ENCODE peak calls at places on chromosomes 6 and 20, in six cellular contexts. M, J, R, Z, T and G are unnamed samples.

GRCh38 chr6:142481466-142481865 is 179.7 kb downstream of the ADGRG6 start:
- DNase-seq in R (no peak), M (no peak), T (no peak), Z (no peak), J (no peak), G (no peak)

GRCh38 chr6:167827588-167828324 is 1.0 kb downstream of the AFDN start:
- DNase-seq in M (peak; percentile 33), R (peak; percentile 76), Z (peak; percentile 71), J (peak; percentile 49), T (peak; percentile 85), G (peak; percentile 33)

GRCh38 chr6:41519305-41519747 is 26.9 kb upstream of the FOXP4 start:
- DNase-seq in J (no peak), T (no peak), R (no peak), M (no peak), Z (no peak), G (no peak)

GRCh38 chr20:9359561-9360308 is 154.7 kb upstream of the LAMP5 start:
- DNase-seq in T (peak; percentile 77), Z (no peak), M (peak; percentile 79), J (no peak), R (peak; percentile 75), G (peak; percentile 78)

GRCh38 chr6:149864578-149865535 is 698 bp upstream of the LRP11 start:
- DNase-seq in Z (no peak), T (no peak), J (peak; percentile 39), R (peak; percentile 88), M (peak; percentile 79), G (peak; percentile 71)

GRCh38 chr6:32151131-32151884 is 431 bp downstream of the PRRT1 start:
- DNase-seq in M (no peak), T (no peak), J (no peak), Z (no peak), R (peak; percentile 25), G (no peak)

GRCh38 chr20:44053046-44053445 is 133.9 kb downstream of the JPH2 start:
- DNase-seq in Z (no peak), R (no peak), T (no peak), M (no peak), J (no peak), G (no peak)

GRCh38 chr6:7919871-7920270 is 9.3 kb upstream of the TXNDC5 start:
- DNase-seq in T (peak; percentile 45), J (no peak), Z (no peak), M (peak; percentile 29), R (peak; percentile 73), G (peak; percentile 89)

GRCh38 chr20:16368645-16369292 is 204.5 kb downstream of the KIF16B start:
- DNase-seq in J (no peak), R (peak; percentile 6), Z (no peak), T (no peak), M (peak; percentile 59), G (peak; percentile 70)

GRCh38 chr6:153790048-153790447 is 249.0 kb upstream of the OPRM1 start:
- DNase-seq in J (no peak), Z (no peak), M (peak; percentile 92), T (peak; percentile 52), R (peak; percentile 59), G (peak; percentile 70)

GRCh38 chr20:14657231-14657630 is 319.8 kb upstream of the FLRT3 start:
- DNase-seq in M (no peak), R (no peak), T (no peak), Z (no peak), J (no peak), G (no peak)

GRCh38 chr6:26031595-26032386 is 55.4 kb upstream of the HFE start:
- DNase-seq in Z (peak; percentile 71), M (peak; percentile 98), J (peak; percentile 81), R (peak; percentile 96), T (peak; percentile 96), G (peak; percentile 99)

GRCh38 chr6:34462561-34462971 is 3.3 kb upstream of the PACSIN1 start:
- DNase-seq in T (peak; percentile 90), J (no peak), R (peak; percentile 34), M (no peak), Z (no peak), G (peak; percentile 75)

GRCh38 chr20:51481311-51481997 is 61.1 kb downstream of the NFATC2 start:
- DNase-seq in T (no peak), R (no peak), J (no peak), M (no peak), Z (no peak), G (no peak)

GRCh38 chr6:128505603-128506002 is 14.8 kb downstream of the PTPRK start:
- DNase-seq in Z (no peak), T (no peak), M (no peak), R (no peak), J (no peak), G (no peak)

GRCh38 chr6:114452785-114453401 is 110.1 kb upstream of the HS3ST5 start:
- DNase-seq in Z (no peak), J (no peak), M (no peak), R (no peak), T (no peak), G (no peak)

GRCh38 chr6:123423130-123423529 is 213.6 kb downstream of the TRDN start:
- DNase-seq in T (no peak), R (no peak), M (no peak), Z (no peak), J (no peak), G (no peak)

GRCh38 chr6:123430966-123431365 is 205.8 kb downstream of the TRDN start:
- DNase-seq in R (no peak), J (no peak), T (no peak), Z (no peak), M (no peak), G (no peak)

GRCh38 chr6:123427008-123427407 is 209.7 kb downstream of the TRDN start:
- DNase-seq in R (no peak), M (no peak), Z (no peak), J (no peak), T (no peak), G (no peak)
- H3K4me3 ChIP-seq in R (no peak overlapping the region), M (no peak overlapping the region), Z (no peak overlapping the region), J (no peak overlapping the region), T (no peak overlapping the region), G (no peak overlapping the region)

GRCh38 chr6:135012764-135013163 is 41.9 kb downstream of the HBS1L start:
- DNase-seq in T (no peak), M (peak; percentile 16), Z (no peak), R (peak; percentile 84), J (no peak), G (no peak)

GRCh38 chr6:135006386-135006914 is 48.2 kb downstream of the HBS1L start:
- DNase-seq in T (no peak), Z (no peak), J (no peak), R (peak; percentile 47), M (no peak), G (no peak)

GRCh38 chr6:135008941-135009290 is 45.7 kb downstream of the HBS1L start:
- DNase-seq in Z (no peak), T (no peak), M (no peak), R (no peak), J (no peak), G (no peak)

GRCh38 chr6:135012349-135012748 is 42.3 kb downstream of the HBS1L start:
- DNase-seq in J (no peak), M (no peak), R (no peak), T (no peak), Z (no peak), G (no peak)

DNA sequence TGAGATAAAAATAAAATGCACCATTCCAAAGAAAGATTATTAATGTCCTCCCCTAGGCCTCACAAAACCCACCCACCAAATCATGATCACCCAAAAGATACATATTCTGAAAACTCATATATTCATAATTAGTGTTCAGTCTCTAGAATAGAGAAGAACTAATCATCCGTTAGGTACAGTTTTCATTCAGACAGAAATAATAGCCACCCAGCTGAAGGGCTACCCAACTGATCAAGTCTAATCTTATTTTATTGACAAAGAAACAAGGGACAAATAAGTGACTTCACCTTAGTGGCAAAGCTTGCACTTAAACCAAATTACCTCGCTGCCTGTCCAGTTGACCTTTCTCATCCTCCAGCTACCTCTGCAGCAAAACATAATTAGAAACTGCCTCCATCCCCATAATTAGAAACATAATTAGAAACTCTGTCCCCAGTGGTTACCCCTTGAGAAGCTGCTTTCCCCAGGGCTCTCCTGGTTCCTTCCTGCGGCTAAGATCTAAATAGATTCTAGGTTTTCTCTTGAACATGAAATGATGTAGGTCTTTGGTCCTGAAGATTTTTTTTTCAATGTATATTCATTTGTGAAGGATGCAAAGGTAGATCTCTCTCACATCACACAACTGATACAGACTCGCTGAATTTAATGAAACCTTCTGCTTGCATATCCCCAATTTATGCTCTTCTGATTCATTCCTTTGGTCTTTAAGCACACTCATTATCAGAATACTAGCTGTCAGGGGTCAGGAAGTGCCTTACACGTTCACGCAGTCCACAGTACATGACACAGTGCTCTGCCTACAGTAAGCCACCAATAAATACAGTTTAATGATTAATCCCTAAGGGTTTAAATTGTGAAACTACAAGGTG is 46.3 kb downstream of the HBS1L start:
- DNase-seq in J (no peak), M (no peak), R (no peak), T (no peak), Z (no peak), G (no peak)
- H3K4me3 ChIP-seq in J (no peak overlapping the region), M (no peak overlapping the region), R (no peak overlapping the region), T (no peak overlapping the region), Z (no peak overlapping the region), G (no peak overlapping the region)

DNA sequence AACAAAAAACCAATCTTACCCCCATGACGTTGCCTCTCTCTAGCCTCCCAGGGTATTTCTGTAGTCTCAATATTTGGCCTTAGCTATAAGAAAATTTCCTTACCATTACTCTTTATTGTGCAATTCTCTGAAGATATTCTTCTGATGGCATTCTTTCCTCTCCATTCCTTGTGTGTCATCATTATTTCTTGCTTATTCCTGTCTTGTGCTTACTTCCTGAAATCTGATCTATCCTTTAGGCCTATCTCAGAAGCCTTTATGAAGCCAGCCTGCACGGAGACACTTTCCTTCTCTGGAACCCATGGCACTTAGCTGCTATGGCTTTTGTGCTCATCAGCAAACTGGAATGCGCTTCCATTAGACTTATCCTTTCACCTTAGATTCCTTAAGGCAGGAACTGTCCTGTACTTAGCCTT is 65.9 kb upstream of the DDR1 start:
- DNase-seq in Z (no peak), T (no peak), M (peak; percentile 71), J (no peak), R (peak; percentile 91), G (peak; percentile 73)
- H3K4me3 ChIP-seq in Z (no peak overlapping the region), T (no peak overlapping the region), M (no peak overlapping the region), J (no peak overlapping the region), R (no peak overlapping the region), G (no peak overlapping the region)

DNA sequence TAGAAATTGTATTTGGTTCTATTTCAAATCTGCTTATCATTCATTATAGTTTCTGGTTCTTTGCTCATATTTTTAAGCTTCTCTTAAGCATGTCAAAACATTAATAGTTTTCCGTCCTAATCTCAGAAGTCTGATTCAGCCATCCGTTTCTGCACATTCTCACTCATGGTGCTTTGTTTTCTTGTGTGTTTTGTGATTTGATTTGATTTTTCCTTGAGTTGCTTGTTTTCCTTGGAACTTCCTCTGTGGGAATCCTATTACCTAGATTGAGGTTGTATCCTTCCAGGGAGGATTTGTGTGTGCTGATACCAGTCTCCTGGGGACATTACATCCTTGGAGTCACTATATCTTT is 7.9 kb downstream of the SNX9 start:
- DNase-seq in Z (no peak), T (no peak), R (no peak), M (no peak), J (no peak), G (no peak)
- H3K4me3 ChIP-seq in Z (no peak overlapping the region), T (peak overlapping the region; percentile 71), R (no peak overlapping the region), M (no peak overlapping the region), J (no peak overlapping the region), G (no peak overlapping the region)

DNA sequence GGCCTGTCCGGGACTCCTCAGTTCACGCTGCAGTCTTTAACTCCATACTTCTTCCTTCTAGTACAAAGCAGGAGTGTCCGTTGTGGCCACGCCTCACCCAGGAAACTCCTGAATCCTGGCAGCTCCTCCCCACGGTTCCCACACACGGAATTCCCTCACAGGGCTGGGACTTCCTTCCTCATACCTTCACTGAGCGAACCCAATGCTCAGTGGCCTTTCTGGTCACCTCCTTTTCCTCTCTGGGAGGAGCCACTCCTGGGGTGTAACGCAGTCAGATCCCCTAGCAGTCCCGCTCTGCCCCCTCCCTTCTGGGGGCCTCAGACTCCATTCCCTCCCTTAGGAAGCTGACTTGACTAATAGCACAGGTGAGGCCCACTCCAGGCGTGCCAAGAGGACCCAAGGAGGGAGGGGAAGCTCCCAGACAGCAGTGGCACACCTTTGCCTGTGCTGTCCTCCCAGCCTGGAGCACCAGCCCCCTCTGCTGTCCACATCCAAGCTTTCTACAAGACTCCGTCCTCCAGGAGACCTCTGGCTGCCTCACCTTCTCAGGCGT is at the start of gene SLC52A3:
- DNase-seq in R (no peak), M (no peak), Z (peak; percentile 69), T (peak; percentile 90), J (peak; percentile 71), G (peak; percentile 96)
- H3K4me3 ChIP-seq in R (no peak within 1 kb of the TSS), M (no peak within 1 kb of the TSS), Z (peak within 1 kb of the TSS; percentile 23), T (no peak within 1 kb of the TSS), J (peak within 1 kb of the TSS; percentile 37), G (peak within 1 kb of the TSS; percentile 75)